ENCODE peak calls at places on chromosomes 7 and 10, in five cellular contexts. M, S, J, F and B are unnamed samples.

GRCh38 chr7:86469680-86470295 is 173.9 kb upstream of the GRM3 start:
- ATAC-seq in M (peak; percentile 95), S (peak; percentile 96), J (peak; percentile 91), F (peak; percentile 70), B (no peak)

GRCh38 chr7:137715101-137715500 is 131.7 kb downstream of the DGKI start:
- ATAC-seq in M (no peak), S (no peak), J (no peak), F (no peak), B (no peak)

GRCh38 chr7:130872341-130872740 is 138.3 kb upstream of the KLF14 start:
- ATAC-seq in M (no peak), S (no peak), J (no peak), F (no peak), B (no peak)

GRCh38 chr7:96211954-96212353 is 109.9 kb downstream of the SLC25A13 start:
- ATAC-seq in M (peak; percentile 69), S (no peak), J (peak; percentile 56), F (no peak), B (no peak)

GRCh38 chr7:73683916-73684693 is 708 bp downstream of the BUD23 start:
- ATAC-seq in M (no peak), S (peak; percentile 7), J (peak; percentile 19), F (no peak), B (no peak)

GRCh38 chr7:134669388-134669787 is 22.7 kb downstream of the BPGM start:
- ATAC-seq in M (no peak), S (no peak), J (no peak), F (no peak), B (no peak)

GRCh38 chr10:63677001-63677400 is 155.8 kb downstream of the REEP3 start:
- ATAC-seq in M (no peak), S (no peak), J (no peak), F (no peak), B (no peak)

GRCh38 chr10:71085689-71086438 is 126.5 kb upstream of the UNC5B start:
- ATAC-seq in M (no peak), S (no peak), J (no peak), F (no peak), B (no peak)

GRCh38 chr10:125911990-125912389 is 15.6 kb downstream of the FANK1 start:
- ATAC-seq in M (peak; percentile 84), S (no peak), J (no peak), F (peak; percentile 40), B (no peak)

GRCh38 chr7:98802088-98802780 is 67.6 kb downstream of the TMEM130 start:
- ATAC-seq in M (peak; percentile 23), S (peak; percentile 97), J (peak; percentile 96), F (peak; percentile 67), B (peak; percentile 43)

GRCh38 chr10:100707261-100707848 is 38.0 kb upstream of the PAX2 start:
- ATAC-seq in M (no peak), S (no peak), J (no peak), F (no peak), B (no peak)

GRCh38 chr10:95276367-95277200 is 14.2 kb downstream of the PDLIM1 start:
- ATAC-seq in M (no peak), S (peak; percentile 49), J (peak; percentile 58), F (peak; percentile 17), B (no peak)

GRCh38 chr10:95275726-95276366 is 15.0 kb downstream of the PDLIM1 start:
- ATAC-seq in M (no peak), S (no peak), J (no peak), F (no peak), B (no peak)

GRCh38 chr10:95277201-95277570 is 13.6 kb downstream of the PDLIM1 start:
- ATAC-seq in M (no peak), S (no peak), J (no peak), F (no peak), B (peak; percentile 16)

GRCh38 chr10:95277614-95278013 is 13.2 kb downstream of the PDLIM1 start:
- ATAC-seq in M (no peak), S (no peak), J (no peak), F (no peak), B (no peak)

GRCh38 chr10:95273393-95274312 is 17.1 kb downstream of the PDLIM1 start:
- ATAC-seq in M (peak; percentile 92), S (no peak), J (no peak), F (peak; percentile 78), B (peak; percentile 82)
- TF ChIP-seq EP300 in M (peak; percentile 61), S (no peak), J (no peak), F (peak; percentile 49), B (no peak)

GRCh38 chr7:117118579-117119180 is 165.4 kb downstream of the ST7 start:
- ATAC-seq in M (no peak), S (peak; percentile 23), J (peak; percentile 36), F (no peak), B (no peak)
- TF ChIP-seq POLR2AphosphoS5 in M (no peak), S (no peak), J (no peak), F (no peak), B (no peak)

GRCh38 chr10:45461034-45461433 is 87.0 kb downstream of the ALOX5 start:
- ATAC-seq in M (no peak), S (peak; percentile 80), J (no peak), F (peak; percentile 54), B (no peak)

GRCh38 chr10:45466784-45467183 is 92.8 kb downstream of the ALOX5 start:
- ATAC-seq in M (no peak), S (no peak), J (no peak), F (peak; percentile 43), B (no peak)

GRCh38 chr10:45468110-45468509 is 94.1 kb downstream of the ALOX5 start:
- ATAC-seq in M (no peak), S (no peak), J (no peak), F (no peak), B (no peak)

GRCh38 chr10:45463244-45464116 is 89.5 kb downstream of the ALOX5 start:
- ATAC-seq in M (no peak), S (no peak), J (no peak), F (no peak), B (no peak)

DNA sequence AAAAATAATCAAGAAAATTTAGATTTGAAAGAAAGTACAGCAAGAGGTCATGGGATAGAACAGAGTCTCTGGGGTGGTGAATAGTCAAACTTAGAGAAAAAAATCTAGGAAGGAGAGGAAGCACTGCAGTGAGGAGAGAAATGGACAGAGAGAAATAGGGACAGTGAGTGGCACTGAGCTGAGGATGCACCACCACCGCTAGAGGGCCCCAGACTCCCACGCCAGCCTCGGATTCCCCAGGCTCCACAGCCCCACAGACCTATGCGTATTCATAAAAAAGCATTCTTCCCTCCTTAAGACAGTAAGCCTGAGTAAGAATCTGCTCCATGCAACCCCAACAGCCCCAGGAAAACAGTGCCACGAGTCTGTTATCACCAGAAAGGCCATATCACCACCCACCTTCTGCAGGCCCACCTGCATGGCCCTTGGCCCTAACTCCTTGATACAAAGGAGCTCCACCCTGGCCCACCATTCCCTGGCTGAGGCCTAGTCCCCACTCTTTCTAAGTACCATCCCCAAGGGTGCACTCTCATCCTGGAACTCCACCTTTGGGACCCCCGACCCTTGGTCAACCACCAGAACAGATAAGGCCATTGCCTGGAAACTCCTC is 91.0 kb downstream of the ALOX5 start:
- ATAC-seq in M (peak; percentile 99), S (peak; percentile 82), J (peak; percentile 99), F (peak; percentile 89), B (peak; percentile 82)
- H3K4me1 ChIP-seq in M (peaks cover 8% of the 10 kb centered on the region), S (peaks cover 51% of the 10 kb centered on the region), J (peaks cover 24% of the 10 kb centered on the region), F (peaks cover 13% of the 10 kb centered on the region), B (no peaks in the 10 kb centered on the region)

GRCh38 chr7:22183522-22184280 is 173.3 kb downstream of the RAPGEF5 start:
- ATAC-seq in M (no peak), S (peak; percentile 40), J (no peak), F (no peak), B (no peak)

GRCh38 chr7:22178735-22179134 is 178.2 kb downstream of the RAPGEF5 start:
- ATAC-seq in M (no peak), S (no peak), J (no peak), F (no peak), B (no peak)

GRCh38 chr7:22179442-22179879 is 177.5 kb downstream of the RAPGEF5 start:
- ATAC-seq in M (no peak), S (no peak), J (no peak), F (no peak), B (no peak)

GRCh38 chr7:22184549-22185199 is 172.3 kb downstream of the RAPGEF5 start:
- ATAC-seq in M (no peak), S (no peak), J (no peak), F (no peak), B (no peak)

GRCh38 chr7:22182139-22182538 is 174.8 kb downstream of the RAPGEF5 start:
- ATAC-seq in M (no peak), S (peak; percentile 53), J (no peak), F (no peak), B (no peak)
- TF ChIP-seq EP300 in M (no peak), S (no peak), J (no peak), F (no peak), B (no peak)

GRCh38 chr7:1444925-1445322 is 14.3 kb downstream of the MICALL2 start:
- ATAC-seq in M (no peak), S (no peak), J (no peak), F (no peak), B (no peak)
- TF ChIP-seq POLR2AphosphoS5 in M (no peak), S (no peak), J (no peak), F (no peak), B (no peak)

GRCh38 chr7:43864126-43864525 is 5.2 kb downstream of the MRPS24 start:
- ATAC-seq in M (no peak), S (no peak), J (no peak), F (no peak), B (no peak)

GRCh38 chr7:43868181-43868580 is 1.1 kb downstream of the MRPS24 start:
- ATAC-seq in M (no peak), S (no peak), J (no peak), F (no peak), B (no peak)

GRCh38 chr7:43869018-43869897 is at the start of gene MRPS24:
- ATAC-seq in M (peak; percentile 97), S (peak; percentile 98), J (peak; percentile 96), F (peak; percentile 97), B (peak; percentile 97)

GRCh38 chr7:43868681-43869017 is 668 bp downstream of the MRPS24 start:
- ATAC-seq in M (no peak), S (peak; percentile 40), J (peak; percentile 26), F (no peak), B (no peak)

GRCh38 chr7:43865277-43865676 is 4.0 kb downstream of the MRPS24 start:
- ATAC-seq in M (no peak), S (no peak), J (no peak), F (no peak), B (no peak)
- H3K4me1 ChIP-seq in M (peaks cover 18% of the 10 kb centered on the region), S (peaks cover 7% of the 10 kb centered on the region), J (peaks cover 5% of the 10 kb centered on the region), F (peaks cover 13% of the 10 kb centered on the region), B (peaks cover 18% of the 10 kb centered on the region)